ENCODE peak calls at places on chromosomes 6 and 20, in eight cellular contexts. One of them, this sample, is unnamed.

GRCh38 chr6:42407379-42407778 is 44.3 kb downstream of the TRERF1 start:
- DNase-seq in IMR-90: peak; percentile 92
- DNase-seq in HepG2: no peak
- DNase-seq in body of pancreas: no peak
- DNase-seq in H54: peak; percentile 69
- DNase-seq in heart left ventricle: no peak
- DNase-seq in ovary: no peak
- DNase-seq in erythroblast: no peak
- DNase-seq in this sample: no peak

GRCh38 chr6:139977887-139978332 is 603.5 kb upstream of the CITED2 start:
- DNase-seq in IMR-90: peak; percentile 72
- DNase-seq in HepG2: peak; percentile 18
- DNase-seq in body of pancreas: peak; percentile 27
- DNase-seq in H54: no peak
- DNase-seq in heart left ventricle: no peak
- DNase-seq in ovary: no peak
- DNase-seq in erythroblast: no peak
- DNase-seq in this sample: no peak

GRCh38 chr6:25122622-25123237 is 156.4 kb upstream of the CARMIL1 start:
- DNase-seq in IMR-90: no peak
- DNase-seq in HepG2: no peak
- DNase-seq in body of pancreas: peak; percentile 26
- DNase-seq in H54: no peak
- DNase-seq in heart left ventricle: no peak
- DNase-seq in ovary: no peak
- DNase-seq in erythroblast: no peak
- DNase-seq in this sample: no peak

GRCh38 chr20:44475372-44475693 is 341 bp upstream of the TTPAL start:
- DNase-seq in IMR-90: no peak
- DNase-seq in HepG2: no peak
- DNase-seq in body of pancreas: no peak
- DNase-seq in H54: no peak
- DNase-seq in heart left ventricle: no peak
- DNase-seq in ovary: no peak
- DNase-seq in erythroblast: no peak
- DNase-seq in this sample: no peak

GRCh38 chr20:4234128-4234527 is 218.8 kb upstream of the RNF24 start:
- DNase-seq in IMR-90: peak; percentile 76
- DNase-seq in HepG2: no peak
- DNase-seq in body of pancreas: peak; percentile 48
- DNase-seq in H54: no peak
- DNase-seq in heart left ventricle: no peak
- DNase-seq in ovary: peak; percentile 65
- DNase-seq in erythroblast: peak; percentile 16
- DNase-seq in this sample: peak; percentile 74

GRCh38 chr20:24604966-24605365 is 135.5 kb downstream of the SYNDIG1 start:
- DNase-seq in IMR-90: no peak
- DNase-seq in HepG2: no peak
- DNase-seq in body of pancreas: no peak
- DNase-seq in H54: no peak
- DNase-seq in heart left ventricle: no peak
- DNase-seq in ovary: no peak
- DNase-seq in erythroblast: no peak
- DNase-seq in this sample: no peak

GRCh38 chr20:64237316-64237715 is 18.2 kb upstream of the PCMTD2 start:
- DNase-seq in IMR-90: no peak
- DNase-seq in HepG2: no peak
- DNase-seq in body of pancreas: no peak
- DNase-seq in H54: no peak
- DNase-seq in heart left ventricle: peak; percentile 18
- DNase-seq in ovary: peak; percentile 28
- DNase-seq in erythroblast: no peak
- DNase-seq in this sample: no peak

GRCh38 chr6:114874384-114874783 is 531.6 kb upstream of the HS3ST5 start:
- DNase-seq in IMR-90: no peak
- DNase-seq in HepG2: no peak
- DNase-seq in body of pancreas: no peak
- DNase-seq in H54: no peak
- DNase-seq in heart left ventricle: no peak
- DNase-seq in ovary: no peak
- DNase-seq in erythroblast: no peak
- DNase-seq in this sample: no peak

GRCh38 chr20:9128586-9128985 is 59.7 kb downstream of the PLCB4 start:
- DNase-seq in IMR-90: no peak
- DNase-seq in HepG2: no peak
- DNase-seq in body of pancreas: no peak
- DNase-seq in H54: no peak
- DNase-seq in heart left ventricle: no peak
- DNase-seq in ovary: no peak
- DNase-seq in erythroblast: no peak
- DNase-seq in this sample: no peak

GRCh38 chr20:37994512-37994911 is 38.7 kb downstream of the TTI1 start:
- DNase-seq in IMR-90: peak; percentile 64
- DNase-seq in HepG2: peak; percentile 43
- DNase-seq in body of pancreas: no peak
- DNase-seq in H54: no peak
- DNase-seq in heart left ventricle: no peak
- DNase-seq in ovary: no peak
- DNase-seq in erythroblast: no peak
- DNase-seq in this sample: no peak

GRCh38 chr6:157481189-157481864 is 100.3 kb downstream of the ZDHHC14 start:
- DNase-seq in IMR-90: no peak
- DNase-seq in HepG2: no peak
- DNase-seq in body of pancreas: no peak
- DNase-seq in H54: no peak
- DNase-seq in heart left ventricle: no peak
- DNase-seq in ovary: no peak
- DNase-seq in erythroblast: no peak
- DNase-seq in this sample: no peak

GRCh38 chr6:164022632-164023031 is 608.1 kb downstream of the QKI start:
- DNase-seq in IMR-90: no peak
- DNase-seq in HepG2: no peak
- DNase-seq in body of pancreas: no peak
- DNase-seq in H54: no peak
- DNase-seq in heart left ventricle: peak; percentile 34
- DNase-seq in ovary: no peak
- DNase-seq in erythroblast: no peak
- DNase-seq in this sample: no peak

GRCh38 chr6:117546674-117547073 is 55.6 kb downstream of the GOPC start:
- DNase-seq in IMR-90: no peak
- DNase-seq in HepG2: no peak
- DNase-seq in body of pancreas: no peak
- DNase-seq in H54: no peak
- DNase-seq in heart left ventricle: no peak
- DNase-seq in ovary: no peak
- DNase-seq in erythroblast: no peak
- DNase-seq in this sample: no peak

DNA sequence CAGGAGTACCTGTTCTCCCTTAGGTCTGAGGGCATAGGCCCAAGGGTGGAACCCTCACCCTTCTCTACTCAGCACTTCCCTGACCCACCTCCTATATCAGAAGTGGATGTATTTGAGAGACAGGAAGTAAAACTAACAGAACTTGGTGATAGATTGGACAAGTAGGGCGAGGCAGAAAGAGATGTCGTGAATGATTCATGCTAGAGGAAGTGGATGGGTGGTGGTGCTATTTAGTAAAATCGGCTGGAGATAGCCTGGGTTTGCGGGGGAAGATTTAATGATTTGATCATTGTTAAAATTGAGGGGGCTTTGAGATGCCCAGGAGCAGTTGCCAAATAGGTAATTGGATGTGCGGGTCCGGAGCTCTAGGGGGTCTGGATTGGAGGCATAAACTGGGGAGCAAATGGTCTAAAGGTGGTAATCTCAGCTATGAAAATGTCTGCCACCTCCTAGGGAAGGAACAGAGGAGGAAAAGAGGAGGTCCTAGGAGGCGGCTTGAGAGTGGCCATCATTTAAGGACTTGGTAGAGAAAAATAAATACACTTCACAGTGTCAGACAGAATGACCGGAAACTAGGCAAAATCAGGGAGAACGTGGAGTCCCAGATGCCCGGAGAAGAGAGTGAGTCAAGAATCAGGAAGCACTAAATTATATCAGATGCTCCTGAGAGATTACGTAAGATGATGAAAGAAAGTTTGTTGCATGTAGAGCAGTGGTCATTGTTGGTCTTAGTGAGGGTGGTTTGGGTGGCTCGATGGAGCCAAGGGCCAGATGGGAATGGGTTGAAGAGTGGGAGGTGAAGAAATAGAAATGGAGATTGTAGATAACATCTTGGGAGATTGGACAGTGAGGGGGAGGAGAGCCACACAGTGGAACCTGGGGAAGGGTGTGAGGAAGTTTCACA is 142.0 kb downstream of the CEP57L1 start:
- DNase-seq in IMR-90: no peak
- DNase-seq in HepG2: no peak
- DNase-seq in body of pancreas: no peak
- DNase-seq in H54: no peak
- DNase-seq in heart left ventricle: no peak
- DNase-seq in ovary: no peak
- DNase-seq in erythroblast: peak; percentile 32
- DNase-seq in this sample: no peak
- TF ChIP-seq POLR2A in IMR-90: no peak
- TF ChIP-seq POLR2A in HepG2: no peak
- TF ChIP-seq POLR2A in body of pancreas: no peak
- TF ChIP-seq POLR2A in H54: no peak
- TF ChIP-seq POLR2A in heart left ventricle: no peak
- TF ChIP-seq POLR2A in ovary: no peak
- TF ChIP-seq POLR2A in erythroblast: peak; percentile 41
- TF ChIP-seq POLR2A in this sample: no peak

GRCh38 chr20:53503517-53503919 is 90.1 kb downstream of the ZNF217 start:
- DNase-seq in IMR-90: no peak
- DNase-seq in HepG2: no peak
- DNase-seq in body of pancreas: no peak
- DNase-seq in H54: no peak
- DNase-seq in heart left ventricle: no peak
- DNase-seq in ovary: no peak
- DNase-seq in erythroblast: no peak
- DNase-seq in this sample: no peak
- TF ChIP-seq POLR2A in IMR-90: no peak
- TF ChIP-seq POLR2A in HepG2: no peak
- TF ChIP-seq POLR2A in body of pancreas: no peak
- TF ChIP-seq POLR2A in H54: no peak
- TF ChIP-seq POLR2A in heart left ventricle: no peak
- TF ChIP-seq POLR2A in ovary: no peak
- TF ChIP-seq POLR2A in erythroblast: no peak
- TF ChIP-seq POLR2A in this sample: no peak

GRCh38 chr6:14476793-14477531 is 359.4 kb downstream of the CD83 start:
- DNase-seq in IMR-90: peak; percentile 100
- DNase-seq in HepG2: no peak
- DNase-seq in body of pancreas: peak; percentile 57
- DNase-seq in H54: peak; percentile 24
- DNase-seq in heart left ventricle: peak; percentile 72
- DNase-seq in ovary: peak; percentile 66
- DNase-seq in erythroblast: peak; percentile 95
- DNase-seq in this sample: peak; percentile 85
- TF ChIP-seq POLR2A in IMR-90: peak; percentile 75
- TF ChIP-seq POLR2A in HepG2: no peak
- TF ChIP-seq POLR2A in body of pancreas: no peak
- TF ChIP-seq POLR2A in H54: no peak
- TF ChIP-seq POLR2A in heart left ventricle: no peak
- TF ChIP-seq POLR2A in ovary: no peak
- TF ChIP-seq POLR2A in erythroblast: peak; percentile 34
- TF ChIP-seq POLR2A in this sample: no peak

GRCh38 chr6:46628976-46629375 is 23.6 kb downstream of the CYP39A1 start:
- DNase-seq in IMR-90: no peak
- DNase-seq in HepG2: no peak
- DNase-seq in body of pancreas: no peak
- DNase-seq in H54: no peak
- DNase-seq in heart left ventricle: no peak
- DNase-seq in ovary: no peak
- DNase-seq in erythroblast: no peak
- DNase-seq in this sample: no peak

GRCh38 chr6:46629698-46630097 is 22.9 kb downstream of the CYP39A1 start:
- DNase-seq in IMR-90: no peak
- DNase-seq in HepG2: no peak
- DNase-seq in body of pancreas: no peak
- DNase-seq in H54: no peak
- DNase-seq in heart left ventricle: no peak
- DNase-seq in ovary: no peak
- DNase-seq in erythroblast: no peak
- DNase-seq in this sample: no peak

GRCh38 chr6:46628498-46628897 is 24.1 kb downstream of the CYP39A1 start:
- DNase-seq in IMR-90: no peak
- DNase-seq in HepG2: no peak
- DNase-seq in body of pancreas: no peak
- DNase-seq in H54: no peak
- DNase-seq in heart left ventricle: no peak
- DNase-seq in ovary: no peak
- DNase-seq in erythroblast: no peak
- DNase-seq in this sample: no peak

GRCh38 chr6:46626976-46627375 is 25.6 kb downstream of the CYP39A1 start:
- DNase-seq in IMR-90: no peak
- DNase-seq in HepG2: no peak
- DNase-seq in body of pancreas: no peak
- DNase-seq in H54: no peak
- DNase-seq in heart left ventricle: no peak
- DNase-seq in ovary: no peak
- DNase-seq in erythroblast: no peak
- DNase-seq in this sample: no peak

DNA sequence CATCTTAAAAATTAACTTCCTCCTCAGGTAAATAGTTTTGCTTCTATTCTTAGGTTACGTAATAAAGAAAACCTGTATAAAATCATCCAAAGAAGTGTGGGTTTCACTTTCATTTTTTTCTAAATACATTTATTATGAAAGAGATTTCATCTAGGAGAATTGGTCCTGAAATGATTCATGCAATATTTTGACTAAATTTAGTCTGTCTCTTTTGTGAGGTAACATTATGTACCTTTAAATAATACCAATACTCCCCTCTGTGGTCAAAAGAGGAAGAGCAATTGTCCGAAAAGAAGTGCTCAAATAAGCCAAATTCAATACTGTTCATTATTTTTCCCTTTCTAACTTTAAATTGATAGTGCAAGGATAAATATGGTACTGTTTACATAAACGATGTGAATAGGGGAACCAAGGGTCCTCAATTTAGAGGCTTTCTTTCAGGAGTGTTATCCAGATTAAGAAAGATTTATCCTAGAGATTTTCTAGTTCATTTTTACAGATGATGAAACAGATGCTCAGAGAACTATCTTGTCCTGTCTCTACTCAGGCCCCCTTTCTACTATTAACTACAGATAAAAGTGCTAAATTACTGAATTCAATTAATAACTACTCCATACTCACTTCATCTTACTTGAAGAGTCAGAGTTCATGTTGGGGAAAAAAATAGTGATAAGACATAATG is 26.2 kb downstream of the CYP39A1 start:
- DNase-seq in IMR-90: peak; percentile 21
- DNase-seq in HepG2: peak; percentile 33
- DNase-seq in body of pancreas: no peak
- DNase-seq in H54: no peak
- DNase-seq in heart left ventricle: no peak
- DNase-seq in ovary: no peak
- DNase-seq in erythroblast: peak; percentile 6
- DNase-seq in this sample: no peak
- TF ChIP-seq POLR2A in IMR-90: no peak
- TF ChIP-seq POLR2A in HepG2: no peak
- TF ChIP-seq POLR2A in body of pancreas: no peak
- TF ChIP-seq POLR2A in H54: no peak
- TF ChIP-seq POLR2A in heart left ventricle: no peak
- TF ChIP-seq POLR2A in ovary: no peak
- TF ChIP-seq POLR2A in erythroblast: no peak
- TF ChIP-seq POLR2A in this sample: no peak